ENCODE peak calls at places on chromosome 1, in four cellular contexts. W is SK-N-SH, I is K562, Y is HepG2. C is an unnamed sample.

GRCh38 chr1:27593341-27594326 is 10.3 kb downstream of the AHDC1 start:
- DNase-seq in W (no peak), I (no peak), Y (no peak), C (no peak)

GRCh38 chr1:3717715-3718601 is 34.3 kb upstream of the CCDC27 start:
- DNase-seq in W (no peak), I (peak; percentile 98), Y (peak; percentile 33), C (no peak)

GRCh38 chr1:219517031-219517430 is 95.9 kb downstream of the ZC3H11B start:
- DNase-seq in W (no peak), I (no peak), Y (no peak), C (no peak)

GRCh38 chr1:41312991-41313645 is 48.1 kb upstream of the FOXO6 start:
- DNase-seq in W (no peak), I (no peak), Y (no peak), C (no peak)

GRCh38 chr1:10975567-10976326 is 36.7 kb upstream of the TARDBP start:
- DNase-seq in W (peak; percentile 74), I (no peak), Y (peak; percentile 48), C (no peak)

GRCh38 chr1:30757196-30757949 is at the start of gene LAPTM5:
- DNase-seq in W (no peak), I (no peak), Y (no peak), C (no peak)

GRCh38 chr1:4062041-4062440 is 162.0 kb upstream of the C1orf174 start:
- DNase-seq in W (no peak), I (no peak), Y (no peak), C (no peak)

GRCh38 chr1:71780681-71781080 is 501.7 kb downstream of the NEGR1 start:
- DNase-seq in W (no peak), I (no peak), Y (no peak), C (no peak)

GRCh38 chr1:80358141-80358540 is 1351.6 kb upstream of the ADGRL4 start:
- DNase-seq in W (no peak), I (no peak), Y (no peak), C (no peak)

GRCh38 chr1:31580513-31580870 is 4.2 kb downstream of the TINAGL1 start:
- DNase-seq in W (no peak), I (no peak), Y (no peak), C (no peak)

GRCh38 chr1:69404486-69404885 is 163.2 kb upstream of the LRRC7 start:
- DNase-seq in W (no peak), I (no peak), Y (no peak), C (no peak)

GRCh38 chr1:228957535-228957934 is 222.3 kb downstream of the RHOU start:
- DNase-seq in W (no peak), I (no peak), Y (no peak), C (no peak)
- TF ChIP-seq NFIC in W (no peak), I (no peak), Y (no peak), C (no peak)

GRCh38 chr1:46798820-46799219 is at the start of gene CYP4B1:
- DNase-seq in W (no peak), I (no peak), Y (no peak), C (no peak)
- TF ChIP-seq NFIC in W (no peak), I (no peak), Y (no peak), C (no peak)

DNA sequence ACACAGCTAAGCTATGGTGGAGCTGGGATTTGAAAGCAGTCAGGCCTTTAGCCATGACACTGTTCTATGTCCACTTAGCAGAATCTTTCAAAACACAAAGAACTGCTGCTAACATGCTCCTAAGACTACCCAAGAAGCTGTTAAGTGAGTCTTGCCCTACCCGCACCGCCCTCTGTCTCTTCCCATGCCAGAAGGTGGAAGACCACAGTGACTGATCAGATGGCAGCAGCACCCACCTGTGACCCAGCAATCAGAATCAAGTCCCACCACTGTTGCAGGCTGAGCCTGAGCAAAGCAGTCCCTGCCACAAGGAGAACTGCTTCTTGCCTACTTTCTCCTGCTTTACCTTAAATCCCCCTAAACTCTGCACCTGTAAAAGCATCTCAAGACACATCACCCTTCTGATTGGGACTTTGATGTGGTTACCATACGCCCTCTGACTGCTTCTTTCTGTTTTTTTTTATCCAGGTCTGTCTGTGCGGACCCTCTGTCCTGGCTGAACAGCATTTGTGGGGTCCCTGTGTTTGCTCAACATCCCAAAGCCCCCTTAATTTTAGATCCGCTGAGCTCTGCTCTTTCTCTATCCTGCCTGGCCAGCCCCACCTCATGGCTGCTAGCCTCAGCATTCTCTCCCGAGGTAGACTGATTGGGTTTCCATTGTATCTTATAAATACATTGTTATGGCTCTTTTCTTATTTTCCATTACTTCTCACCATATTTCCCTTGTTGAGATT is 16.0 kb downstream of the IRF2BP2 start:
- DNase-seq in W (no peak), I (no peak), Y (no peak), C (no peak)
- TF ChIP-seq NFIC in W (no peak), I (no peak), Y (no peak), C (no peak)

DNA sequence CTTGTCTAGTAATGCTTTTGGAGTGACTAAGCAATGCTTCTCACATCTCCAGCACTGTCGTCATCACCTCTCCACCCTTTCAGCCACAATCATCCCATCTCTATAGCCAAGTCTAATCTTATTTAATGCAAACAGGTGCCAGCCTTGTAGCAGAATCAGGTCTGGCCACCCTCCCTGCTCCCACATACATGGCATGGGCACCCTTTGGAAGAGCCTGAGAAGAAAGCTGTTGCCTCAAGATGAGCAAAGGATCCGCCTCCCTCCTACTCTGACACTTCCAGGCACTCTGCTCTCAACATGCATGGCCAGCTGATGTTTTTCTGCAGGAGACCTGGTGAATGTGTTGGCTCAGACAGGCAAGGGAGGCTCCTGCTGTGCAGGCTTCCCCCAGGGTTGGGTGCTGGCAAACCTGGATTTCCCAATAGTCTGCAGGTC is 113.1 kb upstream of the GRIK3 start:
- DNase-seq in W (no peak), I (no peak), Y (no peak), C (no peak)
- TF ChIP-seq NFIC in W (no peak), I (no peak), Y (no peak), C (no peak)

GRCh38 chr1:90712153-90712930 is 4.8 kb downstream of the BARHL2 start:
- DNase-seq in W (no peak), I (no peak), Y (no peak), C (no peak)

GRCh38 chr1:90712931-90713618 is 4.0 kb downstream of the BARHL2 start:
- DNase-seq in W (no peak), I (no peak), Y (no peak), C (no peak)

GRCh38 chr1:90710579-90711536 is 6.2 kb downstream of the BARHL2 start:
- DNase-seq in W (peak; percentile 55), I (no peak), Y (no peak), C (no peak)

GRCh38 chr1:90709535-90709934 is 7.6 kb downstream of the BARHL2 start:
- DNase-seq in W (no peak), I (no peak), Y (no peak), C (no peak)

GRCh38 chr1:90711696-90712095 is 5.4 kb downstream of the BARHL2 start:
- DNase-seq in W (no peak), I (no peak), Y (no peak), C (no peak)
- TF ChIP-seq NFIC in W (no peak), I (no peak), Y (no peak), C (no peak)